ENCODE peak calls at places on chromosomes 6 and 20, in seven cellular contexts. R is IMR-90, I is fibroblast of mammary gland, M is OCI-LY7, T is ascending aorta, O is GM10248, G is fibroblast of lung. J is an unnamed sample.

GRCh38 chr6:157494132-157494705 is 113.2 kb downstream of the ZDHHC14 start:
- DNase-seq in R (no peak), I (no peak), M (no peak), T (no peak), O (no peak), G (peak; percentile 2), J (no peak)

GRCh38 chr6:21953831-21954801 is 342.7 kb downstream of the PRL start:
- DNase-seq in R (peak; percentile 93), I (peak; percentile 81), M (no peak), T (no peak), O (no peak), G (peak; percentile 82), J (no peak)

GRCh38 chr6:16481680-16482079 is 243.3 kb downstream of the GMPR start:
- DNase-seq in R (no peak), I (no peak), M (no peak), T (no peak), O (no peak), G (no peak), J (no peak)

GRCh38 chr6:163759542-163759941 is 345.0 kb downstream of the QKI start:
- DNase-seq in R (peak; percentile 59), I (peak; percentile 8), M (no peak), T (no peak), O (no peak), G (no peak), J (no peak)

GRCh38 chr6:84447651-84448050 is 220.2 kb upstream of the CEP162 start:
- DNase-seq in R (no peak), I (no peak), M (no peak), T (no peak), O (no peak), G (no peak), J (no peak)

GRCh38 chr6:42454428-42454791 is 2.7 kb upstream of the TRERF1 start:
- DNase-seq in R (no peak), I (no peak), M (no peak), T (no peak), O (no peak), G (no peak), J (no peak)

GRCh38 chr6:79466222-79466834 is 70.9 kb downstream of the LCA5 start:
- DNase-seq in R (peak; percentile 39), I (peak; percentile 56), M (peak; percentile 4), T (no peak), O (peak; percentile 17), G (peak; percentile 74), J (no peak)

GRCh38 chr6:142413111-142413510 is 111.3 kb downstream of the ADGRG6 start:
- DNase-seq in R (peak; percentile 55), I (peak; percentile 46), M (no peak), T (no peak), O (no peak), G (no peak), J (no peak)

GRCh38 chr6:158018851-158019361 is 37.2 kb downstream of the SYNJ2 start:
- DNase-seq in R (peak; percentile 85), I (peak; percentile 73), M (no peak), T (no peak), O (no peak), G (peak; percentile 80), J (no peak)

GRCh38 chr6:37029249-37029959 is 23.9 kb downstream of the FGD2 start:
- DNase-seq in R (peak; percentile 88), I (peak; percentile 87), M (peak; percentile 60), T (peak; percentile 83), O (peak; percentile 73), G (peak; percentile 84), J (peak; percentile 55)

GRCh38 chr6:133778414-133778813 is 110.5 kb upstream of the TCF21 start:
- DNase-seq in R (peak; percentile 95), I (peak; percentile 98), M (no peak), T (no peak), O (no peak), G (peak; percentile 99), J (no peak)

GRCh38 chr20:51386586-51386985 is 155.9 kb downstream of the NFATC2 start:
- DNase-seq in R (no peak), I (no peak), M (peak; percentile 53), T (no peak), O (no peak), G (no peak), J (no peak)

GRCh38 chr20:62900052-62900691 is 26.1 kb downstream of the DIDO1 start:
- DNase-seq in R (peak; percentile 64), I (peak; percentile 71), M (peak; percentile 75), T (peak; percentile 85), O (peak; percentile 89), G (peak; percentile 75), J (peak; percentile 78)

GRCh38 chr6:151095538-151096254 is 144.1 kb upstream of the AKAP12 start:
- DNase-seq in R (no peak), I (no peak), M (no peak), T (no peak), O (no peak), G (no peak), J (no peak)

GRCh38 chr20:21435576-21435975 is 38.2 kb upstream of the NKX2-4 start:
- DNase-seq in R (no peak), I (no peak), M (no peak), T (no peak), O (no peak), G (no peak), J (no peak)

GRCh38 chr20:62377615-62378085 is 9.3 kb upstream of the RPS21 start:
- DNase-seq in R (no peak), I (no peak), M (no peak), T (no peak), O (no peak), G (no peak), J (no peak)

GRCh38 chr6:34513628-34514027 is 42.5 kb downstream of the SPDEF start:
- DNase-seq in R (no peak), I (no peak), M (no peak), T (no peak), O (no peak), G (no peak), J (no peak)

GRCh38 chr20:49508435-49509199 is 26.1 kb upstream of the KCNB1 start:
- DNase-seq in R (peak; percentile 45), I (peak; percentile 58), M (peak; percentile 73), T (no peak), O (peak; percentile 61), G (peak; percentile 55), J (no peak)

GRCh38 chr6:159701413-159701999 is 8.5 kb upstream of the SOD2 start:
- DNase-seq in R (peak; percentile 97), I (peak; percentile 98), M (no peak), T (peak; percentile 78), O (no peak), G (peak; percentile 96), J (no peak)

GRCh38 chr6:43669050-43669921 is 18.3 kb downstream of the MRPS18A start:
- DNase-seq in R (peak; percentile 59), I (peak; percentile 77), M (no peak), T (peak; percentile 82), O (no peak), G (peak; percentile 49), J (no peak)

GRCh38 chr6:31687860-31688693 is 7.2 kb upstream of the LY6G5C start:
- DNase-seq in R (no peak), I (no peak), M (no peak), T (no peak), O (no peak), G (no peak), J (no peak)

GRCh38 chr20:4453369-4453768 is 268.3 kb upstream of the PRND start:
- DNase-seq in R (no peak), I (peak; percentile 32), M (no peak), T (no peak), O (no peak), G (peak; percentile 82), J (no peak)

GRCh38 chr6:145602927-145603326 is 132.4 kb downstream of the EPM2A start:
- DNase-seq in R (no peak), I (no peak), M (no peak), T (no peak), O (no peak), G (no peak), J (no peak)

GRCh38 chr20:21229163-21229562 is 74.0 kb upstream of the XRN2 start:
- DNase-seq in R (peak; percentile 15), I (peak; percentile 15), M (no peak), T (no peak), O (no peak), G (no peak), J (no peak)

GRCh38 chr6:113558966-113559365 is 298.2 kb upstream of the MARCKS start:
- DNase-seq in R (peak; percentile 65), I (peak; percentile 40), M (no peak), T (no peak), O (no peak), G (peak; percentile 34), J (no peak)

GRCh38 chr20:34066476-34067090 is 45.5 kb downstream of the EIF2S2 start:
- DNase-seq in R (peak; percentile 56), I (peak; percentile 22), M (no peak), T (no peak), O (no peak), G (peak; percentile 62), J (no peak)

GRCh38 chr6:159852877-159853276 is 37.9 kb upstream of the MAS1 start:
- DNase-seq in R (no peak), I (peak; percentile 15), M (peak; percentile 58), T (no peak), O (no peak), G (peak; percentile 22), J (no peak)

DNA sequence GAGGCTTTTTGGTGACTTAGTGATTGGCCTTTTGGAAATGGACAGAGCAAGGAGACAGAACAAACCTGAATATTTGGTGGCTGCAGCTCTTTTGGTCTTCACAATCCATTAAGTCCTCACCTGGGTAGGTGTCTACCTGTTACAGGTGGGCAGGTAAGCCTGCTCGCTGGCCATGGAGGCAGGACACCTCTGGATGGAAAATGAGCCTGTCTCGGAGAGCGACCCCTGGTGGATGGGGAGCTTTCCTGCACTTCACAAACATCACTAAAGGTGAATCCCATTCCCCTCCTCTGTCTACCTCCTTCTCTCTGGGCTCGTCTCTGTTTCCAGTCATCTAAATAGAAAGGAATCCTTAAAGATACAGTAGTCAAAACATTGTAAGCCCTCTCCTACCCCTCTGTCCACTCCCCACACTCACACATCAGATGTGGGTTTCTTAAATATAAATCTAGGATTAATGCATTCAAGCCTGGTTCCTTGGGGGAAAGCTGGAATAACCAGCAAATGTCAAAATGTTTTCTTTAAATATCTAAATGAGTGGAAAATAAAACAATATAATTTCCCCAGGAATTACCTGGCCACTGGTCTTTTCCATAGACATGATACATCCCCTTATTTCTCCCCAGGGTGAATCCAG is 304.9 kb downstream of the CDH26 start:
- DNase-seq in R (no peak), I (peak; percentile 27), M (peak; percentile 25), T (no peak), O (peak; percentile 70), G (peak; percentile 22), J (peak; percentile 48)
- TF ChIP-seq CTCF in R (peak; percentile 53), I (peak; percentile 76), M (peak; percentile 87), T (peak; percentile 22), O (peak; percentile 54), G (peak; percentile 41), J (peak; percentile 65)

GRCh38 chr6:103273048-103273447 is 1586.7 kb downstream of the HACE1 start:
- DNase-seq in R (no peak), I (no peak), M (peak; percentile 17), T (no peak), O (no peak), G (no peak), J (no peak)
- TF ChIP-seq CTCF in R (no peak), I (no peak), M (peak; percentile 60), T (no peak), O (no peak), G (no peak), J (peak; percentile 20)

GRCh38 chr20:52959125-52959524 is 13.0 kb upstream of the TSHZ2 start:
- DNase-seq in R (no peak), I (no peak), M (peak; percentile 76), T (no peak), O (no peak), G (peak; percentile 49), J (no peak)
- TF ChIP-seq CTCF in R (no peak), I (no peak), M (peak; percentile 67), T (no peak), O (no peak), G (no peak), J (no peak)

GRCh38 chr6:190596-191395 is 101.5 kb upstream of the DUSP22 start:
- DNase-seq in R (no peak), I (no peak), M (peak; percentile 61), T (no peak), O (no peak), G (no peak), J (no peak)
- TF ChIP-seq CTCF in R (no peak), I (no peak), M (peak; percentile 73), T (no peak), O (peak; percentile 39), G (no peak), J (no peak)

J was measured in mesothelial cell of epicardium.